ENCODE peak calls at places on chromosomes 6 and 20, in ten cellular contexts. X is epithelial cell of esophagus, Y is fibroblast of lung, V is foreskin keratinocyte, B is psoas muscle, Z is Peyer's patch, S is BE2C, A is GM12865, Q is thyroid gland, M is RWPE1. J is an unnamed sample.

GRCh38 chr6:128275030-128275429 is 245.4 kb downstream of the PTPRK start:
- DNase-seq in Y (peak), Z (no peak), B (no peak), A (no peak), M (no peak), S (no peak), Q (no peak), V (no peak), X (peak), J (peak)

GRCh38 chr6:77401231-77401630 is 62.1 kb downstream of the HTR1B start:
- DNase-seq in X (peak), Z (no peak), M (no peak), Q (no peak), S (no peak), A (no peak), B (no peak), Y (no peak), V (peak), J (peak)

GRCh38 chr6:135675862-135676261 is 175.6 kb upstream of the PDE7B start:
- DNase-seq in A (peak), S (peak), Q (no peak), M (peak), V (no peak), B (no peak), X (peak), Y (peak), Z (no peak), J (peak)

GRCh38 chr6:65199683-65200082 is 507.3 kb downstream of the EYS start:
- DNase-seq in M (no peak), Y (no peak), S (no peak), Z (no peak), A (no peak), B (no peak), V (no peak), X (no peak), Q (no peak), J (no peak)

GRCh38 chr6:27518881-27519795 is 46.2 kb upstream of the ZNF184 start:
- DNase-seq in Y (peak), S (peak), B (peak), V (peak), A (peak), Q (peak), M (peak), X (peak), Z (peak), J (peak)

GRCh38 chr20:37853823-37854375 is 49.0 kb upstream of the VSTM2L start:
- DNase-seq in V (no peak), B (no peak), X (no peak), Z (no peak), A (peak), Q (no peak), Y (no peak), S (no peak), M (no peak), J (no peak)

GRCh38 chr6:134295953-134296553 is 21.9 kb downstream of the SGK1 start:
- DNase-seq in A (peak), Y (peak), X (peak), S (no peak), M (peak), Q (no peak), V (peak), Z (no peak), B (no peak), J (peak)

GRCh38 chr6:145189836-145190235 is 545.5 kb downstream of the EPM2A start:
- DNase-seq in Z (no peak), B (no peak), V (no peak), X (no peak), M (no peak), Y (no peak), S (no peak), Q (no peak), A (no peak), J (no peak)

GRCh38 chr6:52741872-52742271 is 21.4 kb downstream of the GSTA2 start:
- DNase-seq in V (no peak), A (no peak), B (no peak), S (no peak), M (no peak), Y (peak), Q (no peak), Z (no peak), X (no peak), J (peak)

GRCh38 chr6:98117072-98117471 is 717.3 kb upstream of the POU3F2 start:
- DNase-seq in V (no peak), Z (no peak), A (no peak), B (no peak), S (no peak), Q (no peak), X (no peak), M (no peak), Y (no peak), J (no peak)

GRCh38 chr6:69343856-69344255 is 453.0 kb downstream of the LMBRD1 start:
- DNase-seq in Q (no peak), X (no peak), M (no peak), Y (no peak), B (no peak), Z (no peak), S (no peak), V (no peak), A (no peak), J (no peak)

GRCh38 chr6:143400258-143401059 is 50.0 kb downstream of the ADAT2 start:
- DNase-seq in S (no peak), Q (peak), A (peak), B (no peak), X (peak), V (no peak), M (no peak), Y (peak), Z (no peak), J (peak)

GRCh38 chr6:15861486-15861885 is 198.7 kb upstream of the DTNBP1 start:
- DNase-seq in Q (no peak), M (no peak), S (no peak), V (no peak), A (no peak), Z (no peak), B (no peak), Y (no peak), X (no peak), J (no peak)

GRCh38 chr6:52399511-52400315 is 20.4 kb upstream of the EFHC1 start:
- DNase-seq in S (peak), V (peak), B (no peak), X (peak), Q (peak), Y (peak), A (peak), M (peak), Z (no peak), J (peak)

GRCh38 chr20:23387118-23387443 is 25.1 kb downstream of the GZF1 start:
- DNase-seq in Q (no peak), S (no peak), Y (no peak), X (no peak), Z (no peak), V (no peak), A (no peak), B (no peak), M (no peak), J (no peak)

GRCh38 chr6:3124667-3125066 is 6.2 kb downstream of the BPHL start:
- DNase-seq in X (no peak), Y (no peak), V (no peak), Q (no peak), S (no peak), Z (no peak), A (no peak), M (no peak), B (no peak), J (no peak)

GRCh38 chr20:5871720-5872410 is 78.5 kb downstream of the TRMT6 start:
- DNase-seq in A (no peak), Q (no peak), Y (no peak), Z (no peak), M (no peak), X (no peak), B (no peak), S (peak), V (no peak), J (no peak)

GRCh38 chr6:548517-548916 is 108.4 kb downstream of the HUS1B start:
- DNase-seq in X (no peak), Y (no peak), Q (no peak), A (no peak), Z (no peak), S (no peak), V (no peak), M (no peak), B (no peak), J (no peak)

GRCh38 chr20:35326732-35327073 is 34.5 kb upstream of the FAM83C start:
- DNase-seq in X (no peak), M (no peak), S (no peak), Z (no peak), Y (no peak), A (no peak), V (no peak), Q (no peak), B (no peak), J (no peak)

GRCh38 chr6:53056273-53056672 is 8.9 kb upstream of the FBXO9 start:
- DNase-seq in X (no peak), B (no peak), Y (no peak), V (no peak), M (no peak), S (no peak), Q (no peak), Z (no peak), A (no peak), J (no peak)

GRCh38 chr20:9071976-9072726 is 3.3 kb downstream of the PLCB4 start:
- DNase-seq in B (no peak), Z (no peak), Y (peak), A (no peak), X (peak), M (no peak), V (no peak), S (no peak), Q (no peak), J (no peak)

GRCh38 chr20:22586645-22587310 is 2.4 kb upstream of the FOXA2 start:
- DNase-seq in V (no peak), M (peak), X (peak), Z (peak), Y (no peak), B (peak), S (peak), A (peak), Q (peak), J (no peak)

GRCh38 chr6:29611426-29611825 is 21.6 kb downstream of the GABBR1 start:
- DNase-seq in A (no peak), X (no peak), Y (no peak), S (no peak), Z (no peak), V (no peak), B (no peak), M (no peak), Q (no peak), J (no peak)

GRCh38 chr6:125913864-125914351 is 42.7 kb upstream of the HINT3 start:
- DNase-seq in X (peak), Z (no peak), B (no peak), Q (no peak), S (no peak), A (no peak), Y (peak), V (peak), M (peak), J (peak)

GRCh38 chr6:42293579-42293978 is 75.9 kb upstream of the MRPS10 start:
- DNase-seq in X (no peak), M (no peak), V (no peak), Q (no peak), Z (no peak), S (no peak), A (no peak), B (no peak), Y (no peak), J (no peak)

GRCh38 chr6:54856137-54856536 is 9.6 kb downstream of the FAM83B start:
- DNase-seq in Z (no peak), S (no peak), Q (peak), X (peak), B (no peak), V (no peak), A (peak), M (no peak), Y (no peak), J (peak)

GRCh38 chr6:81304486-81304885 is 448.0 kb downstream of the TENT5A start:
- DNase-seq in Z (no peak), S (no peak), X (no peak), Q (no peak), Y (peak), M (no peak), B (no peak), A (no peak), V (no peak), J (no peak)

GRCh38 chr20:3616250-3616649 is 46.9 kb downstream of the GFRA4 start:
- DNase-seq in Q (peak), V (no peak), B (no peak), A (no peak), S (no peak), M (no peak), X (no peak), Z (no peak), Y (peak), J (peak)

GRCh38 chr6:169724554-169725269 is 412 bp upstream of the PHF10 start:
- DNase-seq in Z (peak), Q (peak), S (peak), X (no peak), Y (peak), M (peak), A (peak), V (no peak), B (peak), J (no peak)

GRCh38 chr20:32332614-32333013 is 25.5 kb upstream of the ASXL1 start:
- DNase-seq in Q (peak), A (peak), V (no peak), Z (no peak), B (no peak), S (no peak), X (peak), M (peak), Y (peak), J (peak)

GRCh38 chr6:75183099-75183541 is 22.7 kb downstream of the COL12A1 start:
- DNase-seq in X (no peak), S (no peak), A (no peak), Z (no peak), B (no peak), Q (no peak), M (no peak), Y (peak), V (no peak), J (no peak)

GRCh38 chr6:123925360-123925759 is 121.7 kb downstream of the NKAIN2 start:
- DNase-seq in A (peak), B (no peak), Y (peak), X (peak), Z (no peak), S (no peak), M (peak), V (peak), Q (no peak), J (peak)

GRCh38 chr6:168134399-168135201 is 55.6 kb upstream of the FRMD1 start:
- DNase-seq in M (no peak), A (no peak), Z (no peak), X (no peak), Q (no peak), S (no peak), V (no peak), Y (no peak), B (no peak), J (no peak)

GRCh38 chr20:50848846-50849673 is 54.2 kb downstream of the BCAS4 start:
- DNase-seq in S (no peak), V (no peak), A (peak), M (no peak), X (no peak), Q (peak), B (no peak), Z (no peak), Y (no peak), J (no peak)

GRCh38 chr6:160217073-160217472 is 41.5 kb downstream of the SLC22A2 start:
- DNase-seq in Q (no peak), Y (no peak), M (no peak), X (no peak), Z (no peak), A (no peak), B (no peak), V (no peak), S (no peak), J (no peak)

GRCh38 chr6:34126419-34126818 is 19.5 kb downstream of the GRM4 start:
- DNase-seq in X (no peak), Q (no peak), V (no peak), B (no peak), Z (no peak), Y (no peak), M (no peak), S (no peak), A (no peak), J (no peak)
- TF ChIP-seq CTCF in X (no peak), Q (no peak), V (no peak), B (no peak), Z (no peak), Y (no peak), M (no peak), S (peak), A (no peak), J (no peak)

GRCh38 chr6:12927746-12928145 is 211.2 kb downstream of the PHACTR1 start:
- DNase-seq in A (no peak), Y (no peak), B (no peak), X (no peak), S (no peak), M (no peak), Q (no peak), V (no peak), Z (no peak), J (no peak)

GRCh38 chr6:12929678-12930077 is 213.1 kb downstream of the PHACTR1 start:
- DNase-seq in X (no peak), Y (no peak), S (no peak), M (no peak), B (no peak), Q (no peak), Z (no peak), V (no peak), A (no peak), J (no peak)

GRCh38 chr6:12924911-12925310 is 208.3 kb downstream of the PHACTR1 start:
- DNase-seq in B (no peak), Y (no peak), M (no peak), Z (no peak), S (no peak), X (no peak), V (no peak), A (no peak), Q (no peak), J (no peak)

GRCh38 chr6:12921467-12921866 is 204.9 kb downstream of the PHACTR1 start:
- DNase-seq in M (no peak), X (no peak), Z (no peak), A (no peak), V (no peak), Y (no peak), B (no peak), Q (no peak), S (no peak), J (no peak)

DNA sequence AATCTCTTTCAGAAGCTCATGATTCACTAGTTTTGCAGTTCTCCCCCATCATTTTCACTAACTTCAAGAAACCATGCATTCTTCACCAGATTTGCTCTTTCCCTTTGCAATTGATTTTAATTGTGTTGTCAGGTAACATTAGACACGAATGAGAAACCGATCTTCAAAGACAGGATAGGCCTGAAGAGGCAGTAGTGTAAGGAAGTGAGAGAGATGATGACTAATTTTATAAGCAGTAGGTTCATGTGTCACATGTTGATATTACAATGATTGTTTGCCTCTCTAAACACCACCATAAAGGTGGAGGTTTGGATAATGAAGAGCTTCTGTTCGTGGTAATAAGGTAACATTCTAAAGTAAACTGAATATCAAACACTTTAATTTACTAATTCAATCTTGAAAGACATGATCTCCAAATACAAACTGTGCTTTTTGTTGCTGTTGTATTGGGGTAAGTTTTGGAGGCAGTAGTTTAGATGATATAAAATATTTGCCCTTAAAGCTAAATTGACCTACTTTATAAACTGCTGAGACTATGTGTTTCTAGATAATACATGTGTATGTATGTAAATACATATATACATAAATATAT is 207.2 kb downstream of the PHACTR1 start:
- DNase-seq in S (no peak), Z (no peak), Q (no peak), X (peak), Y (no peak), V (no peak), A (peak), M (no peak), B (no peak), J (no peak)
- TF ChIP-seq CTCF in S (no peak), Z (no peak), Q (no peak), X (no peak), Y (no peak), V (peak), A (no peak), M (no peak), B (no peak), J (no peak)

GRCh38 chr6:5995705-5996686 is 10.7 kb downstream of the NRN1 start:
- DNase-seq in Z (peak), X (peak), V (no peak), Y (peak), B (peak), Q (peak), A (no peak), S (peak), M (peak), J (peak)
- TF ChIP-seq CTCF in Z (no peak), X (peak), V (peak), Y (peak), B (peak), Q (no peak), A (no peak), S (peak), M (peak), J (no peak)

GRCh38 chr20:36745927-36746659 is at the start of gene NDRG3:
- DNase-seq in Z (peak), Y (peak), Q (peak), M (peak), V (peak), S (peak), A (peak), B (peak), X (peak), J (peak)
- TF ChIP-seq CTCF in Z (peak), Y (no peak), Q (no peak), M (peak), V (peak), S (no peak), A (peak), B (peak), X (no peak), J (no peak)

GRCh38 chr6:112086744-112087135 is 542 bp downstream of the TUBE1 start:
- DNase-seq in X (peak), Y (peak), Q (no peak), S (no peak), Z (no peak), M (peak), B (no peak), V (peak), A (peak), J (peak)
- TF ChIP-seq CTCF in X (peak), Y (no peak), Q (peak), S (no peak), Z (peak), M (peak), B (no peak), V (peak), A (peak), J (peak)